ENCODE peak calls at places on chromosomes 3 and 15, in eight cellular contexts. A, S, E, L, D, M, G and Q are unnamed samples.
A peak's percentile ranks its signal among the peaks of the same experiment; 100 is the strongest.

GRCh38 chr3:171883257-171883892 is 40.2 kb downstream of the TMEM212 start:
- DNase-seq in A (no peak), S (no peak), E (no peak), L (no peak), D (no peak), M (no peak), G (no peak), Q (no peak)

GRCh38 chr3:40899286-40899712 is 300.0 kb upstream of the CTNNB1 start:
- DNase-seq in A (no peak), S (no peak), E (no peak), L (peak; percentile 91), D (no peak), M (peak; percentile 69), G (no peak), Q (no peak)

GRCh38 chr15:69679623-69680228 is 227.1 kb downstream of the RPLP1 start:
- DNase-seq in A (no peak), S (no peak), E (peak; percentile 67), L (no peak), D (no peak), M (no peak), G (no peak), Q (no peak)

GRCh38 chr15:79002631-79003030 is 57.8 kb upstream of the CTSH start:
- DNase-seq in A (no peak), S (no peak), E (no peak), L (no peak), D (peak; percentile 61), M (no peak), G (no peak), Q (no peak)

GRCh38 chr15:68993276-68993675 is 21.2 kb upstream of the NOX5 start:
- DNase-seq in A (no peak), S (no peak), E (no peak), L (no peak), D (no peak), M (no peak), G (no peak), Q (no peak)

GRCh38 chr15:78667578-78668236 is 26.7 kb upstream of the CHRNB4 start:
- DNase-seq in A (no peak), S (no peak), E (no peak), L (no peak), D (no peak), M (no peak), G (no peak), Q (no peak)

GRCh38 chr15:93302080-93302765 is 213.2 kb upstream of the RGMA start:
- DNase-seq in A (no peak), S (no peak), E (no peak), L (no peak), D (no peak), M (no peak), G (peak; percentile 94), Q (no peak)

GRCh38 chr3:158808697-158809096 is 6.8 kb downstream of the MFSD1 start:
- DNase-seq in A (no peak), S (no peak), E (peak; percentile 7), L (peak; percentile 98), D (peak; percentile 75), M (peak; percentile 63), G (no peak), Q (peak; percentile 36)

GRCh38 chr3:191238321-191238817 is 39.3 kb downstream of the OSTN start:
- DNase-seq in A (no peak), S (no peak), E (no peak), L (peak; percentile 56), D (peak; percentile 69), M (peak; percentile 58), G (no peak), Q (no peak)

GRCh38 chr3:61521229-61521628 is 40.1 kb upstream of the PTPRG start:
- DNase-seq in A (no peak), S (peak; percentile 42), E (peak; percentile 14), L (no peak), D (no peak), M (no peak), G (no peak), Q (no peak)

GRCh38 chr3:166446291-166446690 is 609.1 kb upstream of the BCHE start:
- DNase-seq in A (no peak), S (no peak), E (no peak), L (peak; percentile 44), D (peak; percentile 3), M (peak; percentile 1), G (no peak), Q (no peak)

GRCh38 chr15:46088486-46089437 is 453.9 kb downstream of the SQOR start:
- DNase-seq in A (no peak), S (no peak), E (no peak), L (peak; percentile 88), D (peak; percentile 58), M (peak; percentile 5), G (peak; percentile 14), Q (no peak)

GRCh38 chr3:180199396-180199795 is 162.7 kb upstream of the PEX5L start:
- DNase-seq in A (no peak), S (no peak), E (no peak), L (no peak), D (no peak), M (no peak), G (peak; percentile 22), Q (no peak)

GRCh38 chr3:50177346-50177745 is 14.1 kb upstream of the GNAT1 start:
- DNase-seq in A (no peak), S (no peak), E (no peak), L (no peak), D (no peak), M (no peak), G (no peak), Q (no peak)

GRCh38 chr15:72203507-72203837 is 5.9 kb upstream of the GRAMD2A start:
- DNase-seq in A (no peak), S (no peak), E (no peak), L (peak; percentile 77), D (peak; percentile 86), M (peak; percentile 73), G (peak; percentile 89), Q (peak; percentile 41)